ENCODE peak calls at places on chromosomes 16 and 17, in four cellular contexts. R is H1, M is HepG2, H is GM12878. A is an unnamed sample.

GRCh38 chr17:11638700-11639265 is 40.5 kb downstream of the DNAH9 start:
- DNase-seq in R (no peak), M (no peak), H (no peak), A (no peak)

GRCh38 chr17:40371261-40371929 is 6.9 kb upstream of the GJD3 start:
- DNase-seq in H (no peak), M (peak; percentile 31), R (no peak), A (no peak)

GRCh38 chr16:76428858-76429257 is 151.7 kb downstream of the CNTNAP4 start:
- DNase-seq in H (no peak), M (peak; percentile 42), R (no peak), A (no peak)

GRCh38 chr16:4049031-4049430 is 67.2 kb downstream of the ADCY9 start:
- DNase-seq in R (no peak), M (no peak), H (no peak), A (no peak)

GRCh38 chr17:27543464-27543856 is 87.2 kb downstream of the KSR1 start:
- DNase-seq in H (no peak), M (no peak), R (no peak), A (no peak)

GRCh38 chr16:75244844-75245758 is 6.3 kb downstream of the BCAR1 start:
- DNase-seq in R (no peak), M (peak; percentile 99), H (no peak), A (no peak)

GRCh38 chr16:54873081-54873480 is 57.6 kb upstream of the IRX5 start:
- DNase-seq in H (no peak), R (no peak), M (no peak), A (no peak)

GRCh38 chr16:85510203-85510602 is 102.9 kb upstream of the GSE1 start:
- DNase-seq in H (no peak), R (no peak), M (no peak), A (no peak)

GRCh38 chr17:42795061-42795460 is 3.4 kb downstream of the COA3 start:
- DNase-seq in H (no peak), R (no peak), M (no peak), A (no peak)

GRCh38 chr17:65956814-65957213 is 235.1 kb downstream of the CEP112 start:
- DNase-seq in H (no peak), M (peak; percentile 11), R (no peak), A (no peak)

GRCh38 chr17:28992202-28992601 is 13.6 kb downstream of the SEZ6 start:
- DNase-seq in R (no peak), M (no peak), H (no peak), A (no peak)

GRCh38 chr17:55783684-55784245 is 32.9 kb downstream of the PCTP start:
- DNase-seq in R (no peak), M (no peak), H (no peak), A (no peak)

GRCh38 chr17:66676421-66676820 is 158.5 kb upstream of the CACNG5 start:
- DNase-seq in M (no peak), H (no peak), R (no peak), A (no peak)

GRCh38 chr16:5069854-5070253 is 1.8 kb upstream of the ALG1 start:
- DNase-seq in H (no peak), M (no peak), R (no peak), A (no peak)

GRCh38 chr17:71765437-71765836 is 355.4 kb upstream of the SOX9 start:
- DNase-seq in H (no peak), M (no peak), R (no peak), A (peak; percentile 17)

GRCh38 chr17:34249497-34249877 is 5.6 kb upstream of the CCL2 start:
- DNase-seq in M (no peak), H (no peak), R (no peak), A (no peak)

GRCh38 chr16:4679854-4680636 is 13.3 kb upstream of the NUDT16L1 start:
- DNase-seq in M (no peak), H (no peak), R (no peak), A (no peak)

GRCh38 chr16:84362410-84362809 is 5.9 kb upstream of the ATP2C2 start:
- DNase-seq in H (no peak), M (no peak), R (no peak), A (no peak)

GRCh38 chr16:69197573-69197972 is 10.6 kb downstream of the SNTB2 start:
- DNase-seq in M (no peak), R (no peak), H (no peak), A (no peak)

GRCh38 chr16:50360033-50360778 is 8.6 kb downstream of the BRD7 start:
- DNase-seq in H (no peak), R (no peak), M (no peak), A (no peak)

GRCh38 chr17:81806461-81807209 is 2.7 kb downstream of the GCGR start:
- DNase-seq in H (no peak), R (no peak), M (no peak), A (no peak)

GRCh38 chr16:8957509-8958157 is 6.1 kb downstream of the USP7 start:
- DNase-seq in H (no peak), M (no peak), R (no peak), A (no peak)

GRCh38 chr16:87543436-87544191 is 50.8 kb upstream of the ZCCHC14 start:
- DNase-seq in H (no peak), R (no peak), M (no peak), A (no peak)

GRCh38 chr17:66040402-66040801 is 151.5 kb downstream of the CEP112 start:
- DNase-seq in R (no peak), M (peak; percentile 7), H (no peak), A (no peak)

GRCh38 chr16:86002178-86002577 is 103.2 kb downstream of the IRF8 start:
- DNase-seq in M (no peak), R (no peak), H (peak; percentile 76), A (no peak)

GRCh38 chr17:61410100-61410551 is 10.5 kb downstream of the TBX2 start:
- DNase-seq in M (no peak), R (no peak), H (no peak), A (no peak)

GRCh38 chr17:57135026-57135747 is 50.1 kb downstream of the AKAP1 start:
- DNase-seq in M (no peak), H (no peak), R (no peak), A (no peak)

GRCh38 chr16:85986931-85987749 is 88.2 kb downstream of the IRF8 start:
- DNase-seq in R (peak; percentile 72), M (peak; percentile 12), H (no peak), A (peak; percentile 83)

GRCh38 chr17:10089221-10089799 is 109.1 kb downstream of the GAS7 start:
- DNase-seq in R (no peak), M (no peak), H (no peak), A (no peak)

GRCh38 chr17:13510062-13510461 is 91.7 kb downstream of the HS3ST3A1 start:
- DNase-seq in M (no peak), H (no peak), R (no peak), A (no peak)

GRCh38 chr16:17512636-17513220 is 42.0 kb upstream of the XYLT1 start:
- DNase-seq in R (no peak), M (no peak), H (no peak), A (no peak)

GRCh38 chr17:81403671-81404534 is 8.6 kb downstream of the BAHCC1 start:
- DNase-seq in R (no peak), M (no peak), H (no peak), A (no peak)

GRCh38 chr16:17921357-17921978 is 415.1 kb downstream of the NPIPA8 start:
- DNase-seq in R (peak; percentile 73), H (no peak), M (peak; percentile 64), A (peak; percentile 35)

GRCh38 chr16:82874672-82875071 is 247.9 kb downstream of the CDH13 start:
- DNase-seq in H (no peak), M (no peak), R (no peak), A (no peak)

GRCh38 chr16:5850632-5851175 is 753.1 kb upstream of the EEF2KMT start:
- DNase-seq in R (no peak), M (no peak), H (no peak), A (no peak)

DNA sequence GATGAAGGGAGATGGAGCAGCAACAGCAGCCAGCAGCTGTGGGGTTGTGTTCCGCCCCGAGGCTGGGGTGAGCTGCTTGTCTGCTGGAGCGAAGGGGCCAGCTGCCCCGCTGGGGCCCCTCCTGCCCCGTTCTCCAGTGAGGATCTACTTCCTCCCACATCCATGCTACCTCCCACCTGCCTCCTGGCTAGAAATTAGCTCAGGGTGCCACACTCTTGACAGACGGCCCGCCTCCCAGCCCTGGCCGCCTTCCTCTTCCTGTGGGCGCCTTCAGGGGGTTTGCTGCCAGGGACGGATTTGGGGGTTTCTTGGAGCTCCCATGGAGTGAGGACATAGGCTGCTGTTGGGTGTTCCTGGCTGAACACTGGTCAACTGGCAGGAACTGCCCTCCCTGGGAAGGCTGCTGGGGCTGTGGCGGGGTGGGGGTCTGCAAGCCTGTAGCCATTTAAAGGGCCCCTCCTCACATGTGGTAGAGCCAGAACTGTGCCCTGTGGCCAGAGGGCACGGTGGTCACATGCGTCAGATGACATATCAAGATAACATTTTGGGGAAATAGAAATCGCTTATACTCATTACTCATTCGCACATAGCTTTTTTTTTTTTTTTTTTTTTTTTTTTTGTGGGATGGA is 13.1 kb downstream of the TBC1D24 start:
- DNase-seq in M (no peak), R (no peak), H (no peak), A (no peak)
- TF ChIP-seq SUZ12 in M (no peak), R (no peak), H (no peak), A (no peak)

GRCh38 chr17:4738136-4739121 is 1.2 kb upstream of the ZMYND15 start:
- DNase-seq in M (no peak), H (no peak), R (peak; percentile 64), A (no peak)

GRCh38 chr17:4734857-4735475 is 3.7 kb downstream of the MED11 start:
- DNase-seq in M (no peak), R (no peak), H (no peak), A (no peak)

GRCh38 chr17:4735825-4736651 is 3.6 kb upstream of the ZMYND15 start:
- DNase-seq in R (no peak), M (no peak), H (no peak), A (no peak)

GRCh38 chr17:4728124-4728523 is 3.1 kb upstream of the MED11 start:
- DNase-seq in R (no peak), M (no peak), H (no peak), A (no peak)

GRCh38 chr17:4733073-4733531 is 1.9 kb downstream of the MED11 start:
- DNase-seq in R (no peak), M (peak; percentile 37), H (no peak), A (no peak)
- TF ChIP-seq SP1 in R (no peak), M (no peak), H (no peak), A (no peak)

GRCh38 chr16:66207139-66207863 is 159.2 kb upstream of the CDH5 start:
- DNase-seq in M (no peak), R (peak; percentile 22), H (no peak), A (no peak)
- TF ChIP-seq SUZ12 in M (no peak), R (no peak), H (no peak), A (no peak)

GRCh38 chr17:74644419-74644818 is 20.9 kb upstream of the CD300E start:
- DNase-seq in M (no peak), R (no peak), H (no peak), A (no peak)

GRCh38 chr17:74647871-74648672 is 24.5 kb upstream of the CD300E start:
- DNase-seq in H (no peak), R (no peak), M (no peak), A (no peak)

GRCh38 chr17:74643826-74644225 is 20.3 kb upstream of the CD300E start:
- DNase-seq in M (no peak), H (no peak), R (no peak), A (no peak)

GRCh38 chr17:74645010-74645409 is 21.5 kb upstream of the CD300E start:
- DNase-seq in M (no peak), R (no peak), H (no peak), A (no peak)

DNA sequence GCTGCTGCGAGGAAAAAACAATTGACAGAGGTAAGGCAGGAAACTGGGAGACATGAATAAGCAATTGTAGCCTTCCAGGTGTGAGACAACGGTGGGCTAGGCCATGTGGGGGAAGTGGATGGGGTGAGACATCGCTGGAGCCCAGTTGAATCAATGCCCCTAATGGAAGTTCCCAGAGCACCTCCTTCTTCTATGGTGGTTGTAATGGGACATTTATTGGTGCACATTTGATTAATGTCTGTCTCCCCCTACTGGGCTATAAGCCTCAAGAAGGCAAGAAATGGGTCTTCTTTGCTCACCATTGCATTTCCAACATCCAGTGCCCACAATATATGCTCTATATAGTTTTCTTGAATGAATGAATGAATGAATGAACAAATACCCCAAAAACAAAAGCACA is 22.7 kb upstream of the CD300E start:
- DNase-seq in M (peak; percentile 13), R (no peak), H (no peak), A (no peak)
- TF ChIP-seq SP1 in M (no peak), R (no peak), H (no peak), A (no peak)

A was measured in HEK293T.